ENCODE peak calls at places on chromosomes 13 and 19, in ten cellular contexts. G, T, H, B, O, U, K, V, Y and Z are unnamed samples.

GRCh38 chr13:29925457-29925856 is 75.0 kb upstream of the UBL3 start:
- DNase-seq in G (peak), T (no peak), H (no peak), B (peak), O (peak), U (peak), K (no peak), V (no peak), Y (no peak), Z (no peak)

GRCh38 chr13:103694033-103694432 is 627.8 kb upstream of the SLC10A2 start:
- DNase-seq in G (no peak), T (peak), H (no peak), B (no peak), O (peak), U (no peak), K (peak), V (no peak), Y (no peak), Z (no peak)

GRCh38 chr13:93284056-93284455 is 57.4 kb downstream of the GPC6 start:
- DNase-seq in G (no peak), T (no peak), H (no peak), B (no peak), O (no peak), U (no peak), K (no peak), V (no peak), Y (no peak), Z (no peak)

GRCh38 chr13:108176685-108177274 is 38.6 kb downstream of the LIG4 start:
- DNase-seq in G (no peak), T (peak), H (peak), B (no peak), O (no peak), U (peak), K (peak), V (no peak), Y (no peak), Z (peak)

GRCh38 chr13:73607489-73608156 is 526.6 kb downstream of the KLF12 start:
- DNase-seq in G (no peak), T (no peak), H (no peak), B (no peak), O (no peak), U (no peak), K (no peak), V (no peak), Y (no peak), Z (no peak)

GRCh38 chr19:35851213-35852028 is 883 bp downstream of the NPHS1 start:
- DNase-seq in G (no peak), T (peak), H (no peak), B (no peak), O (no peak), U (no peak), K (peak), V (no peak), Y (no peak), Z (no peak)

GRCh38 chr19:34336781-34337271 is 28.2 kb upstream of the GPI start:
- DNase-seq in G (peak), T (no peak), H (no peak), B (no peak), O (peak), U (no peak), K (peak), V (no peak), Y (no peak), Z (no peak)

GRCh38 chr19:14320253-14320652 is 61.0 kb upstream of the ADGRE5 start:
- DNase-seq in G (no peak), T (no peak), H (no peak), B (no peak), O (no peak), U (no peak), K (no peak), V (no peak), Y (no peak), Z (no peak)

GRCh38 chr13:20559659-20560356 is 7.1 kb upstream of the IFT88 start:
- DNase-seq in G (no peak), T (no peak), H (no peak), B (no peak), O (no peak), U (no peak), K (no peak), V (no peak), Y (no peak), Z (no peak)

GRCh38 chr13:27359203-27359821 is 65.1 kb upstream of the GTF3A start:
- DNase-seq in G (peak), T (peak), H (peak), B (peak), O (peak), U (peak), K (peak), V (peak), Y (no peak), Z (peak)

GRCh38 chr19:50357178-50358100 is 8.0 kb downstream of the NAPSA start:
- DNase-seq in G (peak), T (peak), H (peak), B (peak), O (peak), U (peak), K (peak), V (peak), Y (peak), Z (peak)

GRCh38 chr19:53132231-53132991 is at the start of gene ZNF415:
- DNase-seq in G (peak), T (peak), H (no peak), B (peak), O (no peak), U (peak), K (peak), V (peak), Y (no peak), Z (peak)

GRCh38 chr13:29543230-29544215 is 52.0 kb downstream of the SLC7A1 start:
- DNase-seq in G (no peak), T (no peak), H (no peak), B (no peak), O (peak), U (peak), K (peak), V (no peak), Y (no peak), Z (peak)

GRCh38 chr19:39498262-39499081 is at the start of gene DLL3:
- DNase-seq in G (no peak), T (no peak), H (no peak), B (no peak), O (no peak), U (peak), K (peak), V (no peak), Y (no peak), Z (no peak)

GRCh38 chr19:33306853-33307792 is 4.8 kb upstream of the CEBPA start:
- DNase-seq in G (no peak), T (no peak), H (no peak), B (peak), O (no peak), U (no peak), K (no peak), V (no peak), Y (no peak), Z (no peak)

GRCh38 chr19:45455707-45456499 is 11.9 kb upstream of the FOSB start:
- DNase-seq in G (peak), T (peak), H (peak), B (peak), O (peak), U (peak), K (peak), V (no peak), Y (peak), Z (no peak)

GRCh38 chr19:56139847-56140582 is 1.1 kb upstream of the ZNF444 start:
- DNase-seq in G (no peak), T (no peak), H (no peak), B (no peak), O (no peak), U (no peak), K (no peak), V (no peak), Y (no peak), Z (no peak)

GRCh38 chr13:73740681-73741080 is 393.5 kb downstream of the KLF12 start:
- DNase-seq in G (peak), T (no peak), H (no peak), B (no peak), O (no peak), U (no peak), K (no peak), V (no peak), Y (no peak), Z (no peak)

GRCh38 chr13:112769615-112770014 is 79.8 kb downstream of the ATP11A start:
- DNase-seq in G (no peak), T (no peak), H (no peak), B (no peak), O (no peak), U (no peak), K (no peak), V (no peak), Y (no peak), Z (no peak)

GRCh38 chr19:18879579-18880373 is 16.2 kb downstream of the CERS1 start:
- DNase-seq in G (no peak), T (peak), H (no peak), B (no peak), O (peak), U (peak), K (peak), V (no peak), Y (no peak), Z (no peak)

GRCh38 chr13:88461272-88462009 is 790.3 kb downstream of the SLITRK5 start:
- DNase-seq in G (no peak), T (peak), H (no peak), B (no peak), O (no peak), U (no peak), K (peak), V (no peak), Y (no peak), Z (no peak)

GRCh38 chr13:66992183-66992582 is 238.0 kb downstream of the PCDH9 start:
- DNase-seq in G (no peak), T (no peak), H (peak), B (no peak), O (no peak), U (peak), K (no peak), V (no peak), Y (peak), Z (no peak)

GRCh38 chr19:48964205-48965032 is 690 bp upstream of the FTL start:
- DNase-seq in G (no peak), T (no peak), H (no peak), B (no peak), O (peak), U (no peak), K (peak), V (no peak), Y (no peak), Z (no peak)

GRCh38 chr13:108346376-108346775 is 76.9 kb downstream of the TNFSF13B start:
- DNase-seq in G (no peak), T (peak), H (no peak), B (no peak), O (no peak), U (no peak), K (peak), V (no peak), Y (no peak), Z (no peak)

GRCh38 chr13:108496364-108497215 is 132.8 kb upstream of the MYO16 start:
- DNase-seq in G (no peak), T (peak), H (no peak), B (no peak), O (no peak), U (no peak), K (peak), V (no peak), Y (no peak), Z (no peak)

GRCh38 chr19:38862321-38863059 is 12.7 kb upstream of the HNRNPL start:
- DNase-seq in G (peak), T (no peak), H (peak), B (no peak), O (peak), U (no peak), K (no peak), V (no peak), Y (no peak), Z (no peak)

GRCh38 chr19:10896851-10897526 is 25.6 kb downstream of the CARM1 start:
- DNase-seq in G (no peak), T (no peak), H (no peak), B (no peak), O (peak), U (no peak), K (no peak), V (no peak), Y (no peak), Z (no peak)

GRCh38 chr13:95954266-95954665 is 98.9 kb downstream of the UGGT2 start:
- DNase-seq in G (no peak), T (peak), H (no peak), B (no peak), O (no peak), U (no peak), K (peak), V (no peak), Y (no peak), Z (no peak)

GRCh38 chr19:15663245-15663644 is 9.6 kb upstream of the CYP4F12 start:
- DNase-seq in G (no peak), T (no peak), H (no peak), B (no peak), O (no peak), U (no peak), K (no peak), V (no peak), Y (no peak), Z (no peak)

GRCh38 chr13:106113796-106114195 is 421.7 kb downstream of the EFNB2 start:
- DNase-seq in G (no peak), T (no peak), H (no peak), B (no peak), O (no peak), U (no peak), K (no peak), V (no peak), Y (no peak), Z (no peak)

GRCh38 chr19:31330761-31331160 is 18.5 kb downstream of the TSHZ3 start:
- DNase-seq in G (no peak), T (no peak), H (no peak), B (no peak), O (no peak), U (no peak), K (no peak), V (no peak), Y (no peak), Z (no peak)

GRCh38 chr13:26132756-26133155 is 80.9 kb upstream of the SHISA2 start:
- DNase-seq in G (no peak), T (peak), H (no peak), B (no peak), O (no peak), U (peak), K (peak), V (no peak), Y (no peak), Z (no peak)

GRCh38 chr19:5093953-5094718 is 125.2 kb downstream of the KDM4B start:
- DNase-seq in G (no peak), T (no peak), H (no peak), B (no peak), O (no peak), U (no peak), K (no peak), V (no peak), Y (no peak), Z (no peak)

GRCh38 chr13:33183431-33184130 is 102.0 kb downstream of the STARD13 start:
- DNase-seq in G (no peak), T (no peak), H (no peak), B (no peak), O (no peak), U (peak), K (no peak), V (no peak), Y (no peak), Z (no peak)

GRCh38 chr19:3055741-3056453 is 6.4 kb downstream of the TLE5 start:
- DNase-seq in G (no peak), T (peak), H (no peak), B (peak), O (no peak), U (peak), K (peak), V (no peak), Y (no peak), Z (no peak)

GRCh38 chr13:76397413-76397812 is 488.8 kb downstream of the KCTD12 start:
- DNase-seq in G (no peak), T (no peak), H (no peak), B (no peak), O (no peak), U (no peak), K (no peak), V (no peak), Y (no peak), Z (no peak)

GRCh38 chr19:43820098-43820860 is 6.8 kb upstream of the ZNF283 start:
- DNase-seq in G (peak), T (no peak), H (peak), B (no peak), O (no peak), U (peak), K (peak), V (peak), Y (no peak), Z (no peak)

GRCh38 chr19:54154603-54155345 is 4.7 kb downstream of the LENG1 start:
- DNase-seq in G (no peak), T (no peak), H (no peak), B (no peak), O (no peak), U (no peak), K (no peak), V (no peak), Y (no peak), Z (no peak)